ENCODE peak calls at places on chromosomes 13 and 19, in four cellular contexts. One of them, this sample, is unnamed.

GRCh38 chr13:47908200-47908902 is 92.7 kb downstream of the SUCLA2 start:
- DNase-seq in CD8-positive, alpha-beta T cell: no peak
- DNase-seq in fibroblast of mammary gland: peak
- DNase-seq in A673: no peak
- DNase-seq in this sample: no peak

GRCh38 chr13:46831588-46832194 is 34.7 kb upstream of the ESD start:
- DNase-seq in A673: peak
- DNase-seq in fibroblast of mammary gland: peak
- DNase-seq in CD8-positive, alpha-beta T cell: no peak
- DNase-seq in this sample: peak

GRCh38 chr13:39910833-39911232 is 255.4 kb downstream of the COG6 start:
- DNase-seq in A673: no peak
- DNase-seq in CD8-positive, alpha-beta T cell: no peak
- DNase-seq in fibroblast of mammary gland: peak
- DNase-seq in this sample: no peak

GRCh38 chr19:19820774-19821315 is 705 bp downstream of the ZNF506 start:
- DNase-seq in fibroblast of mammary gland: peak
- DNase-seq in CD8-positive, alpha-beta T cell: no peak
- DNase-seq in A673: peak
- DNase-seq in this sample: no peak

GRCh38 chr13:45711952-45712351 is 9.8 kb downstream of the CBY2 start:
- DNase-seq in A673: no peak
- DNase-seq in fibroblast of mammary gland: no peak
- DNase-seq in CD8-positive, alpha-beta T cell: no peak
- DNase-seq in this sample: no peak

GRCh38 chr19:49911381-49912145 is 14.9 kb upstream of the IL4I1 start:
- DNase-seq in A673: no peak
- DNase-seq in CD8-positive, alpha-beta T cell: no peak
- DNase-seq in fibroblast of mammary gland: no peak
- DNase-seq in this sample: peak

GRCh38 chr13:111472559-111473460 is 152.4 kb downstream of the TEX29 start:
- DNase-seq in A673: no peak
- DNase-seq in CD8-positive, alpha-beta T cell: no peak
- DNase-seq in fibroblast of mammary gland: no peak
- DNase-seq in this sample: no peak

GRCh38 chr19:3397266-3398022 is 31.1 kb downstream of the NFIC start:
- DNase-seq in A673: no peak
- DNase-seq in fibroblast of mammary gland: peak
- DNase-seq in CD8-positive, alpha-beta T cell: no peak
- DNase-seq in this sample: no peak

GRCh38 chr13:76886292-76887061 is at the start of gene KCTD12:
- DNase-seq in A673: peak
- DNase-seq in CD8-positive, alpha-beta T cell: peak
- DNase-seq in fibroblast of mammary gland: peak
- DNase-seq in this sample: peak

GRCh38 chr13:60329221-60329983 is 67.6 kb upstream of the TDRD3 start:
- DNase-seq in A673: peak
- DNase-seq in CD8-positive, alpha-beta T cell: no peak
- DNase-seq in fibroblast of mammary gland: peak
- DNase-seq in this sample: peak

GRCh38 chr13:107730835-107731234 is 484.5 kb downstream of the LIG4 start:
- DNase-seq in fibroblast of mammary gland: no peak
- DNase-seq in CD8-positive, alpha-beta T cell: no peak
- DNase-seq in A673: no peak
- DNase-seq in this sample: no peak

GRCh38 chr19:16200776-16201391 is 3.2 kb downstream of the AP1M1 start:
- DNase-seq in fibroblast of mammary gland: no peak
- DNase-seq in A673: no peak
- DNase-seq in CD8-positive, alpha-beta T cell: no peak
- DNase-seq in this sample: no peak

GRCh38 chr13:110471833-110472162 is 89.7 kb downstream of the RAB20 start:
- DNase-seq in A673: no peak
- DNase-seq in fibroblast of mammary gland: peak
- DNase-seq in CD8-positive, alpha-beta T cell: no peak
- DNase-seq in this sample: peak

GRCh38 chr13:74819549-74819948 is 662.4 kb downstream of the TBC1D4 start:
- DNase-seq in fibroblast of mammary gland: no peak
- DNase-seq in A673: no peak
- DNase-seq in CD8-positive, alpha-beta T cell: no peak
- DNase-seq in this sample: no peak

GRCh38 chr19:2375341-2376121 is 15.5 kb downstream of the TMPRSS9 start:
- DNase-seq in fibroblast of mammary gland: no peak
- DNase-seq in A673: no peak
- DNase-seq in CD8-positive, alpha-beta T cell: no peak
- DNase-seq in this sample: no peak

GRCh38 chr19:47156861-47157454 is 26.3 kb downstream of the SAE1 start:
- DNase-seq in fibroblast of mammary gland: no peak
- DNase-seq in CD8-positive, alpha-beta T cell: no peak
- DNase-seq in A673: no peak
- DNase-seq in this sample: no peak

GRCh38 chr13:36712785-36713184 is 39.0 kb downstream of the SERTM1 start:
- DNase-seq in fibroblast of mammary gland: peak
- DNase-seq in CD8-positive, alpha-beta T cell: no peak
- DNase-seq in A673: peak
- DNase-seq in this sample: no peak

GRCh38 chr13:87982436-87982835 is 311.3 kb downstream of the SLITRK5 start:
- DNase-seq in CD8-positive, alpha-beta T cell: no peak
- DNase-seq in fibroblast of mammary gland: no peak
- DNase-seq in A673: no peak
- DNase-seq in this sample: no peak

GRCh38 chr13:95516021-95516420 is 36.5 kb upstream of the CLDN10 start:
- DNase-seq in fibroblast of mammary gland: no peak
- DNase-seq in CD8-positive, alpha-beta T cell: no peak
- DNase-seq in A673: no peak
- DNase-seq in this sample: no peak

GRCh38 chr19:32830231-32831014 is 39.1 kb downstream of the SLC7A9 start:
- DNase-seq in fibroblast of mammary gland: peak
- DNase-seq in A673: no peak
- DNase-seq in CD8-positive, alpha-beta T cell: no peak
- DNase-seq in this sample: peak

GRCh38 chr19:11096210-11096841 is 7.1 kb downstream of the LDLR start:
- DNase-seq in CD8-positive, alpha-beta T cell: no peak
- DNase-seq in fibroblast of mammary gland: peak
- DNase-seq in A673: peak
- DNase-seq in this sample: peak

GRCh38 chr19:10553943-10554381 is 10.3 kb downstream of the ATG4D start:
- DNase-seq in fibroblast of mammary gland: no peak
- DNase-seq in CD8-positive, alpha-beta T cell: peak
- DNase-seq in A673: no peak
- DNase-seq in this sample: peak

GRCh38 chr19:55675661-55676354 is 782 bp downstream of the EPN1 start:
- DNase-seq in A673: no peak
- DNase-seq in CD8-positive, alpha-beta T cell: no peak
- DNase-seq in fibroblast of mammary gland: no peak
- DNase-seq in this sample: no peak

GRCh38 chr13:46716821-46717220 is 80.1 kb downstream of the ESD start:
- DNase-seq in A673: no peak
- DNase-seq in fibroblast of mammary gland: no peak
- DNase-seq in CD8-positive, alpha-beta T cell: no peak
- DNase-seq in this sample: no peak

GRCh38 chr13:58134012-58134411 is 502.5 kb downstream of the PCDH17 start:
- DNase-seq in fibroblast of mammary gland: no peak
- DNase-seq in A673: no peak
- DNase-seq in CD8-positive, alpha-beta T cell: no peak
- DNase-seq in this sample: no peak

GRCh38 chr13:21542563-21542962 is 61.4 kb downstream of the MICU2 start:
- DNase-seq in fibroblast of mammary gland: no peak
- DNase-seq in CD8-positive, alpha-beta T cell: no peak
- DNase-seq in A673: no peak
- DNase-seq in this sample: no peak

GRCh38 chr19:15213715-15214381 is 13.1 kb upstream of the NOTCH3 start:
- DNase-seq in fibroblast of mammary gland: peak
- DNase-seq in A673: no peak
- DNase-seq in CD8-positive, alpha-beta T cell: no peak
- DNase-seq in this sample: no peak

GRCh38 chr13:76879211-76879875 is 6.9 kb downstream of the KCTD12 start:
- DNase-seq in CD8-positive, alpha-beta T cell: peak
- DNase-seq in A673: peak
- DNase-seq in fibroblast of mammary gland: peak
- DNase-seq in this sample: peak

GRCh38 chr19:18420931-18421330 is 1.7 kb downstream of the SSBP4 start:
- DNase-seq in CD8-positive, alpha-beta T cell: no peak
- DNase-seq in fibroblast of mammary gland: no peak
- DNase-seq in A673: no peak
- DNase-seq in this sample: no peak

GRCh38 chr19:18419699-18420460 is 682 bp downstream of the SSBP4 start:
- DNase-seq in CD8-positive, alpha-beta T cell: no peak
- DNase-seq in A673: peak
- DNase-seq in fibroblast of mammary gland: no peak
- DNase-seq in this sample: peak

GRCh38 chr19:18418034-18418724 is 1.0 kb upstream of the SSBP4 start:
- DNase-seq in CD8-positive, alpha-beta T cell: no peak
- DNase-seq in fibroblast of mammary gland: no peak
- DNase-seq in A673: no peak
- DNase-seq in this sample: peak

GRCh38 chr19:18418725-18419194 is 438 bp upstream of the SSBP4 start:
- DNase-seq in CD8-positive, alpha-beta T cell: no peak
- DNase-seq in fibroblast of mammary gland: no peak
- DNase-seq in A673: peak
- DNase-seq in this sample: no peak

GRCh38 chr19:18419195-18419698 is at the start of gene SSBP4:
- DNase-seq in CD8-positive, alpha-beta T cell: peak
- DNase-seq in fibroblast of mammary gland: peak
- DNase-seq in A673: peak
- DNase-seq in this sample: peak
- TF ChIP-seq CTCF in CD8-positive, alpha-beta T cell: no peak
- TF ChIP-seq CTCF in fibroblast of mammary gland: no peak
- TF ChIP-seq CTCF in A673: no peak
- TF ChIP-seq CTCF in this sample: peak

GRCh38 chr19:48637948-48638830 is 1.0 kb upstream of the DBP start:
- DNase-seq in CD8-positive, alpha-beta T cell: peak
- DNase-seq in A673: peak
- DNase-seq in fibroblast of mammary gland: peak
- DNase-seq in this sample: peak

GRCh38 chr19:48635966-48636858 is 967 bp downstream of the DBP start:
- DNase-seq in CD8-positive, alpha-beta T cell: no peak
- DNase-seq in fibroblast of mammary gland: no peak
- DNase-seq in A673: peak
- DNase-seq in this sample: no peak

GRCh38 chr19:48636859-48637448 is at the start of gene DBP:
- DNase-seq in CD8-positive, alpha-beta T cell: no peak
- DNase-seq in fibroblast of mammary gland: no peak
- DNase-seq in A673: no peak
- DNase-seq in this sample: no peak

GRCh38 chr19:48638831-48639381 is 1.7 kb upstream of the DBP start:
- DNase-seq in CD8-positive, alpha-beta T cell: no peak
- DNase-seq in A673: no peak
- DNase-seq in fibroblast of mammary gland: no peak
- DNase-seq in this sample: no peak

GRCh38 chr19:48637449-48637947 is 319 bp upstream of the DBP start:
- DNase-seq in CD8-positive, alpha-beta T cell: peak
- DNase-seq in fibroblast of mammary gland: peak
- DNase-seq in A673: peak
- DNase-seq in this sample: peak
- TF ChIP-seq CTCF in CD8-positive, alpha-beta T cell: no peak
- TF ChIP-seq CTCF in fibroblast of mammary gland: no peak
- TF ChIP-seq CTCF in A673: no peak
- TF ChIP-seq CTCF in this sample: no peak

GRCh38 chr19:51511353-51511752 is 9.8 kb upstream of the SIGLEC12 start:
- DNase-seq in CD8-positive, alpha-beta T cell: no peak
- DNase-seq in fibroblast of mammary gland: peak
- DNase-seq in A673: peak
- DNase-seq in this sample: peak
- TF ChIP-seq CTCF in CD8-positive, alpha-beta T cell: no peak
- TF ChIP-seq CTCF in fibroblast of mammary gland: peak
- TF ChIP-seq CTCF in A673: peak
- TF ChIP-seq CTCF in this sample: no peak

GRCh38 chr19:6674868-6675305 is 4.9 kb upstream of the TNFSF14 start:
- DNase-seq in fibroblast of mammary gland: peak
- DNase-seq in CD8-positive, alpha-beta T cell: peak
- DNase-seq in A673: peak
- DNase-seq in this sample: peak
- TF ChIP-seq CTCF in fibroblast of mammary gland: no peak
- TF ChIP-seq CTCF in CD8-positive, alpha-beta T cell: no peak
- TF ChIP-seq CTCF in A673: peak
- TF ChIP-seq CTCF in this sample: peak

This sample was measured in GM20000.